ENCODE peak calls at places on chromosomes 16 and 17, in eight cellular contexts. One of them, this sample, is unnamed.

GRCh38 chr16:85461814-85462404 is 151.2 kb upstream of the GSE1 start:
- DNase-seq in GM23338: peak
- DNase-seq in NCI-H1694: peak
- DNase-seq in T-helper 9 cell: no peak
- DNase-seq in activated B cell treated with CpG ODN at 0.5 μM for 24 hours: no peak
- DNase-seq in HS-5: no peak
- DNase-seq in fibroblast of pulmonary artery: peak
- DNase-seq in stimulated activated CD8-positive, alpha-beta memory T cell treated with anti-CD3 and anti-CD28 coated beads, Interleukin-4, amount 100 ng/mL, for 1 hour: no peak
- DNase-seq in this sample: no peak

GRCh38 chr16:89827383-89828198 is 684 bp upstream of the SPIRE2 start:
- DNase-seq in T-helper 9 cell: no peak
- DNase-seq in HS-5: no peak
- DNase-seq in activated B cell treated with CpG ODN at 0.5 μM for 24 hours: no peak
- DNase-seq in NCI-H1694: no peak
- DNase-seq in stimulated activated CD8-positive, alpha-beta memory T cell treated with anti-CD3 and anti-CD28 coated beads, Interleukin-4, amount 100 ng/mL, for 1 hour: no peak
- DNase-seq in GM23338: peak
- DNase-seq in fibroblast of pulmonary artery: peak
- DNase-seq in this sample: peak

GRCh38 chr17:60065136-60065535 is 13.6 kb downstream of the HEATR6 start:
- DNase-seq in fibroblast of pulmonary artery: peak
- DNase-seq in HS-5: peak
- DNase-seq in GM23338: no peak
- DNase-seq in NCI-H1694: no peak
- DNase-seq in T-helper 9 cell: no peak
- DNase-seq in stimulated activated CD8-positive, alpha-beta memory T cell treated with anti-CD3 and anti-CD28 coated beads, Interleukin-4, amount 100 ng/mL, for 1 hour: no peak
- DNase-seq in activated B cell treated with CpG ODN at 0.5 μM for 24 hours: no peak
- DNase-seq in this sample: no peak

GRCh38 chr16:70700101-70701020 is 14.5 kb upstream of the MTSS2 start:
- DNase-seq in T-helper 9 cell: no peak
- DNase-seq in stimulated activated CD8-positive, alpha-beta memory T cell treated with anti-CD3 and anti-CD28 coated beads, Interleukin-4, amount 100 ng/mL, for 1 hour: no peak
- DNase-seq in HS-5: no peak
- DNase-seq in GM23338: no peak
- DNase-seq in activated B cell treated with CpG ODN at 0.5 μM for 24 hours: no peak
- DNase-seq in NCI-H1694: peak
- DNase-seq in fibroblast of pulmonary artery: no peak
- DNase-seq in this sample: no peak

GRCh38 chr17:45967378-45967777 is 31.7 kb upstream of the STH start:
- DNase-seq in activated B cell treated with CpG ODN at 0.5 μM for 24 hours: no peak
- DNase-seq in GM23338: no peak
- DNase-seq in T-helper 9 cell: no peak
- DNase-seq in NCI-H1694: no peak
- DNase-seq in HS-5: no peak
- DNase-seq in stimulated activated CD8-positive, alpha-beta memory T cell treated with anti-CD3 and anti-CD28 coated beads, Interleukin-4, amount 100 ng/mL, for 1 hour: no peak
- DNase-seq in fibroblast of pulmonary artery: no peak
- DNase-seq in this sample: no peak

GRCh38 chr16:50539822-50540710 is 8.1 kb upstream of the NKD1 start:
- DNase-seq in NCI-H1694: no peak
- DNase-seq in activated B cell treated with CpG ODN at 0.5 μM for 24 hours: no peak
- DNase-seq in GM23338: peak
- DNase-seq in HS-5: no peak
- DNase-seq in stimulated activated CD8-positive, alpha-beta memory T cell treated with anti-CD3 and anti-CD28 coated beads, Interleukin-4, amount 100 ng/mL, for 1 hour: no peak
- DNase-seq in T-helper 9 cell: no peak
- DNase-seq in fibroblast of pulmonary artery: no peak
- DNase-seq in this sample: no peak

GRCh38 chr17:33944412-33944811 is 310.7 kb upstream of the CCL2 start:
- DNase-seq in GM23338: no peak
- DNase-seq in NCI-H1694: no peak
- DNase-seq in fibroblast of pulmonary artery: no peak
- DNase-seq in T-helper 9 cell: no peak
- DNase-seq in stimulated activated CD8-positive, alpha-beta memory T cell treated with anti-CD3 and anti-CD28 coated beads, Interleukin-4, amount 100 ng/mL, for 1 hour: no peak
- DNase-seq in HS-5: no peak
- DNase-seq in activated B cell treated with CpG ODN at 0.5 μM for 24 hours: no peak
- DNase-seq in this sample: no peak

GRCh38 chr17:29619251-29619650 is 3.5 kb downstream of the CORO6 start:
- DNase-seq in stimulated activated CD8-positive, alpha-beta memory T cell treated with anti-CD3 and anti-CD28 coated beads, Interleukin-4, amount 100 ng/mL, for 1 hour: no peak
- DNase-seq in NCI-H1694: peak
- DNase-seq in T-helper 9 cell: no peak
- DNase-seq in activated B cell treated with CpG ODN at 0.5 μM for 24 hours: no peak
- DNase-seq in HS-5: no peak
- DNase-seq in fibroblast of pulmonary artery: peak
- DNase-seq in GM23338: peak
- DNase-seq in this sample: no peak

GRCh38 chr16:64627781-64628180 is 494.1 kb downstream of the CDH11 start:
- DNase-seq in NCI-H1694: peak
- DNase-seq in activated B cell treated with CpG ODN at 0.5 μM for 24 hours: no peak
- DNase-seq in fibroblast of pulmonary artery: no peak
- DNase-seq in stimulated activated CD8-positive, alpha-beta memory T cell treated with anti-CD3 and anti-CD28 coated beads, Interleukin-4, amount 100 ng/mL, for 1 hour: no peak
- DNase-seq in T-helper 9 cell: no peak
- DNase-seq in GM23338: no peak
- DNase-seq in HS-5: no peak
- DNase-seq in this sample: no peak

GRCh38 chr16:84461504-84462295 is 42.8 kb downstream of the MEAK7 start:
- DNase-seq in activated B cell treated with CpG ODN at 0.5 μM for 24 hours: no peak
- DNase-seq in NCI-H1694: no peak
- DNase-seq in stimulated activated CD8-positive, alpha-beta memory T cell treated with anti-CD3 and anti-CD28 coated beads, Interleukin-4, amount 100 ng/mL, for 1 hour: no peak
- DNase-seq in fibroblast of pulmonary artery: no peak
- DNase-seq in GM23338: no peak
- DNase-seq in T-helper 9 cell: no peak
- DNase-seq in HS-5: no peak
- DNase-seq in this sample: no peak

GRCh38 chr16:1772908-1773702 is at the start of gene MRPS34:
- DNase-seq in HS-5: no peak
- DNase-seq in activated B cell treated with CpG ODN at 0.5 μM for 24 hours: peak
- DNase-seq in NCI-H1694: peak
- DNase-seq in fibroblast of pulmonary artery: peak
- DNase-seq in GM23338: peak
- DNase-seq in T-helper 9 cell: peak
- DNase-seq in stimulated activated CD8-positive, alpha-beta memory T cell treated with anti-CD3 and anti-CD28 coated beads, Interleukin-4, amount 100 ng/mL, for 1 hour: peak
- DNase-seq in this sample: peak

GRCh38 chr17:14297161-14297851 is 3.6 kb upstream of the HS3ST3B1 start:
- DNase-seq in stimulated activated CD8-positive, alpha-beta memory T cell treated with anti-CD3 and anti-CD28 coated beads, Interleukin-4, amount 100 ng/mL, for 1 hour: no peak
- DNase-seq in activated B cell treated with CpG ODN at 0.5 μM for 24 hours: peak
- DNase-seq in T-helper 9 cell: no peak
- DNase-seq in fibroblast of pulmonary artery: peak
- DNase-seq in GM23338: peak
- DNase-seq in NCI-H1694: no peak
- DNase-seq in HS-5: no peak
- DNase-seq in this sample: no peak

GRCh38 chr16:9094008-9094846 is 2.8 kb downstream of the HAPSTR1 start:
- DNase-seq in HS-5: no peak
- DNase-seq in NCI-H1694: no peak
- DNase-seq in T-helper 9 cell: no peak
- DNase-seq in GM23338: no peak
- DNase-seq in activated B cell treated with CpG ODN at 0.5 μM for 24 hours: no peak
- DNase-seq in fibroblast of pulmonary artery: no peak
- DNase-seq in stimulated activated CD8-positive, alpha-beta memory T cell treated with anti-CD3 and anti-CD28 coated beads, Interleukin-4, amount 100 ng/mL, for 1 hour: no peak
- DNase-seq in this sample: no peak

GRCh38 chr16:20383106-20384029 is 21.2 kb downstream of the PDILT start:
- DNase-seq in NCI-H1694: peak
- DNase-seq in stimulated activated CD8-positive, alpha-beta memory T cell treated with anti-CD3 and anti-CD28 coated beads, Interleukin-4, amount 100 ng/mL, for 1 hour: no peak
- DNase-seq in GM23338: peak
- DNase-seq in T-helper 9 cell: peak
- DNase-seq in activated B cell treated with CpG ODN at 0.5 μM for 24 hours: no peak
- DNase-seq in HS-5: peak
- DNase-seq in fibroblast of pulmonary artery: peak
- DNase-seq in this sample: peak

GRCh38 chr16:87414251-87414680 is 22.1 kb downstream of the MAP1LC3B start:
- DNase-seq in stimulated activated CD8-positive, alpha-beta memory T cell treated with anti-CD3 and anti-CD28 coated beads, Interleukin-4, amount 100 ng/mL, for 1 hour: no peak
- DNase-seq in activated B cell treated with CpG ODN at 0.5 μM for 24 hours: no peak
- DNase-seq in HS-5: no peak
- DNase-seq in fibroblast of pulmonary artery: no peak
- DNase-seq in NCI-H1694: no peak
- DNase-seq in T-helper 9 cell: no peak
- DNase-seq in GM23338: no peak
- DNase-seq in this sample: no peak

GRCh38 chr17:560379-560935 is 154.2 kb downstream of the VPS53 start:
- DNase-seq in T-helper 9 cell: no peak
- DNase-seq in activated B cell treated with CpG ODN at 0.5 μM for 24 hours: no peak
- DNase-seq in fibroblast of pulmonary artery: peak
- DNase-seq in GM23338: no peak
- DNase-seq in stimulated activated CD8-positive, alpha-beta memory T cell treated with anti-CD3 and anti-CD28 coated beads, Interleukin-4, amount 100 ng/mL, for 1 hour: no peak
- DNase-seq in HS-5: peak
- DNase-seq in NCI-H1694: no peak
- DNase-seq in this sample: no peak

GRCh38 chr16:21598676-21599157 is 660 bp upstream of the METTL9 start:
- DNase-seq in GM23338: peak
- DNase-seq in NCI-H1694: no peak
- DNase-seq in stimulated activated CD8-positive, alpha-beta memory T cell treated with anti-CD3 and anti-CD28 coated beads, Interleukin-4, amount 100 ng/mL, for 1 hour: peak
- DNase-seq in T-helper 9 cell: peak
- DNase-seq in activated B cell treated with CpG ODN at 0.5 μM for 24 hours: no peak
- DNase-seq in fibroblast of pulmonary artery: no peak
- DNase-seq in HS-5: no peak
- DNase-seq in this sample: peak

GRCh38 chr17:58538801-58539410 is 24.5 kb upstream of the MTMR4 start:
- DNase-seq in stimulated activated CD8-positive, alpha-beta memory T cell treated with anti-CD3 and anti-CD28 coated beads, Interleukin-4, amount 100 ng/mL, for 1 hour: no peak
- DNase-seq in fibroblast of pulmonary artery: peak
- DNase-seq in activated B cell treated with CpG ODN at 0.5 μM for 24 hours: no peak
- DNase-seq in T-helper 9 cell: no peak
- DNase-seq in GM23338: no peak
- DNase-seq in NCI-H1694: no peak
- DNase-seq in HS-5: no peak
- DNase-seq in this sample: no peak

This sample was measured in LoVo.